ENCODE peak calls at places on chromosomes 16 and 17, in nine cellular contexts. H, K, F, D, B, C, A, Q and I are unnamed samples.

GRCh38 chr16:49458221-49458620 is 84.6 kb downstream of the C16orf78 start:
- DNase-seq in F (no peak), B (peak; percentile 15), H (no peak), A (no peak), C (no peak), K (no peak), D (no peak), Q (no peak), I (no peak)

GRCh38 chr16:74111583-74111982 is 185.0 kb upstream of the PSMD7 start:
- DNase-seq in K (no peak), B (no peak), C (no peak), H (no peak), A (no peak), D (no peak), Q (no peak), F (no peak), I (no peak)

GRCh38 chr17:61251939-61252865 is 147.4 kb upstream of the TBX2 start:
- DNase-seq in B (peak; percentile 94), D (no peak), K (peak; percentile 95), Q (no peak), F (peak; percentile 100), A (no peak), C (no peak), H (no peak), I (peak; percentile 88)

GRCh38 chr17:79388556-79389295 is 222.1 kb downstream of the RBFOX3 start:
- DNase-seq in F (peak; percentile 57), D (no peak), H (peak; percentile 90), C (peak; percentile 96), B (peak; percentile 75), A (peak; percentile 59), Q (no peak), K (peak; percentile 62), I (peak; percentile 45)

GRCh38 chr17:66707051-66707450 is 127.9 kb upstream of the CACNG5 start:
- DNase-seq in H (no peak), K (no peak), A (no peak), B (no peak), Q (no peak), F (no peak), D (no peak), C (no peak), I (no peak)

GRCh38 chr17:81097943-81098308 is 63.0 kb downstream of the BAIAP2 start:
- DNase-seq in B (peak; percentile 85), H (no peak), C (no peak), K (peak; percentile 19), A (no peak), Q (no peak), D (no peak), F (peak; percentile 14), I (no peak)

GRCh38 chr17:41518789-41519449 is at the start of gene KRT15:
- DNase-seq in Q (no peak), F (peak; percentile 29), C (no peak), A (no peak), H (no peak), K (no peak), B (no peak), D (no peak), I (no peak)

GRCh38 chr17:4735825-4736651 is 3.6 kb upstream of the ZMYND15 start:
- DNase-seq in F (peak; percentile 25), C (no peak), B (no peak), A (no peak), H (no peak), K (no peak), D (no peak), Q (no peak), I (no peak)

GRCh38 chr17:37483311-37484039 is 6.2 kb upstream of the DUSP14 start:
- DNase-seq in B (no peak), Q (no peak), H (no peak), A (no peak), D (no peak), K (peak; percentile 77), F (peak; percentile 96), C (peak; percentile 50), I (no peak)

GRCh38 chr16:66720766-66721165 is 24.2 kb upstream of the CMTM4 start:
- DNase-seq in F (no peak), D (no peak), Q (no peak), A (no peak), H (no peak), K (peak; percentile 76), B (no peak), C (no peak), I (no peak)

GRCh38 chr16:14232106-14232890 is 161.2 kb downstream of the MRTFB start:
- DNase-seq in Q (no peak), D (no peak), A (no peak), B (no peak), F (peak; percentile 53), H (no peak), C (no peak), K (no peak), I (no peak)

GRCh38 chr16:50721549-50722409 is 20.1 kb upstream of the CYLD start:
- DNase-seq in Q (no peak), D (no peak), H (no peak), B (no peak), A (no peak), C (no peak), K (no peak), F (no peak), I (no peak)

GRCh38 chr17:9900744-9901143 is 4.3 kb downstream of the RCVRN start:
- DNase-seq in D (no peak), K (peak; percentile 47), A (no peak), B (no peak), C (no peak), F (no peak), H (no peak), Q (no peak), I (no peak)

GRCh38 chr17:29048440-29049360 is 5.8 kb downstream of the PIPOX start:
- DNase-seq in K (no peak), A (no peak), C (no peak), B (no peak), D (no peak), Q (no peak), H (peak; percentile 62), F (no peak), I (no peak)

GRCh38 chr17:70313450-70313849 is 144.1 kb downstream of the KCNJ2 start:
- DNase-seq in K (no peak), F (peak; percentile 50), A (no peak), D (no peak), C (no peak), B (no peak), H (no peak), Q (no peak), I (no peak)

GRCh38 chr16:49924078-49924477 is 68.2 kb upstream of the ZNF423 start:
- DNase-seq in A (peak; percentile 67), Q (no peak), B (no peak), D (no peak), K (no peak), C (peak; percentile 62), H (no peak), F (peak; percentile 6), I (no peak)

GRCh38 chr17:67605259-67605912 is 112.3 kb upstream of the NOL11 start:
- DNase-seq in Q (no peak), H (peak; percentile 68), D (no peak), F (no peak), K (no peak), A (no peak), B (no peak), C (no peak), I (peak; percentile 73)

GRCh38 chr17:41919840-41920579 is 1.3 kb upstream of the ACLY start:
- DNase-seq in B (peak; percentile 68), C (peak; percentile 51), K (peak; percentile 49), D (no peak), A (no peak), F (peak; percentile 35), Q (no peak), H (no peak), I (no peak)

GRCh38 chr16:68257906-68258800 is 6.2 kb upstream of the SLC7A6 start:
- DNase-seq in F (peak; percentile 77), C (peak; percentile 40), B (peak; percentile 76), A (no peak), H (no peak), K (peak; percentile 58), Q (no peak), D (no peak), I (no peak)

GRCh38 chr17:53191878-53192277 is 630.8 kb upstream of the KIF2B start:
- DNase-seq in H (no peak), C (no peak), B (no peak), K (no peak), F (no peak), D (no peak), Q (no peak), A (peak; percentile 60), I (no peak)

GRCh38 chr17:78284146-78284545 is 52.7 kb downstream of the TMEM235 start:
- DNase-seq in Q (no peak), A (no peak), H (no peak), F (peak; percentile 99), C (no peak), K (peak; percentile 51), D (no peak), B (no peak), I (no peak)

GRCh38 chr16:67190448-67191399 is 788 bp upstream of the EXOC3L1 start:
- DNase-seq in D (no peak), K (no peak), Q (no peak), H (no peak), F (no peak), A (no peak), C (no peak), B (no peak), I (no peak)

GRCh38 chr17:30378191-30378796 is 433 bp upstream of the CPD start:
- DNase-seq in K (peak; percentile 57), C (peak; percentile 53), H (peak; percentile 30), B (peak; percentile 68), D (peak; percentile 45), Q (peak; percentile 71), F (peak; percentile 40), A (no peak), I (peak; percentile 15)

GRCh38 chr16:55756963-55757362 is 75.9 kb downstream of the CES1 start:
- DNase-seq in A (no peak), H (no peak), F (no peak), D (no peak), B (no peak), Q (no peak), K (no peak), C (no peak), I (no peak)

GRCh38 chr16:73337371-73337770 is 289.4 kb upstream of the ZFHX3 start:
- DNase-seq in K (no peak), D (no peak), C (no peak), B (no peak), Q (no peak), H (no peak), A (no peak), F (no peak), I (no peak)

GRCh38 chr16:58501242-58502131 is 1.5 kb downstream of the NDRG4 start:
- DNase-seq in D (peak; percentile 57), C (peak; percentile 98), B (peak; percentile 65), K (peak; percentile 41), Q (peak; percentile 32), F (no peak), A (peak; percentile 85), H (peak; percentile 91), I (no peak)